ENCODE peak calls at places on chromosomes 11 and 22, in four cellular contexts. S is ovary, H is GM23248, Y is colonic mucosa. P is an unnamed sample.
A peak's percentile ranks its signal among the peaks of the same experiment; 100 is the strongest.

GRCh38 chr11:104254347-104254746 is 90.4 kb upstream of the PDGFD start:
- DNase-seq in Y (peak; percentile 29), H (peak; percentile 4), S (no peak), P (no peak)

GRCh38 chr22:27405672-27406388 is 395.7 kb downstream of the MN1 start:
- DNase-seq in Y (peak; percentile 52), H (peak; percentile 74), S (peak; percentile 48), P (peak; percentile 45)

GRCh38 chr22:44523981-44524759 is 26.1 kb upstream of the RTL6 start:
- DNase-seq in Y (peak; percentile 30), S (peak; percentile 63), H (peak; percentile 97), P (no peak)

GRCh38 chr22:36922097-36922608 is 8.7 kb downstream of the CSF2RB start:
- DNase-seq in S (no peak), H (peak; percentile 5), Y (no peak), P (no peak)

GRCh38 chr11:34570584-34570983 is 50.3 kb upstream of the EHF start:
- DNase-seq in H (no peak), Y (no peak), S (no peak), P (no peak)

GRCh38 chr22:49072996-49073645 is 754.6 kb downstream of the BRD1 start:
- DNase-seq in H (no peak), S (no peak), Y (no peak), P (no peak)

GRCh38 chr11:77127674-77127968 is 425 bp upstream of the MYO7A start:
- DNase-seq in Y (no peak), S (no peak), H (no peak), P (peak; percentile 8)

GRCh38 chr11:65891180-65892136 is 985 bp downstream of the CCDC85B start:
- DNase-seq in H (peak; percentile 64), S (no peak), Y (no peak), P (no peak)

GRCh38 chr11:8947230-8947943 is 4.6 kb upstream of the ASCL3 start:
- DNase-seq in H (no peak), Y (no peak), S (no peak), P (no peak)

GRCh38 chr11:110249066-110249465 is 47.3 kb downstream of the RDX start:
- DNase-seq in Y (no peak), S (no peak), H (peak; percentile 9), P (no peak)

GRCh38 chr11:112348480-112349029 is 87.9 kb upstream of the PLET1 start:
- DNase-seq in H (no peak), S (no peak), Y (no peak), P (no peak)

GRCh38 chr22:38866399-38867123 is 5.5 kb downstream of the CBX6 start:
- DNase-seq in Y (no peak), H (no peak), S (no peak), P (no peak)

GRCh38 chr11:130217133-130217631 is 57.6 kb downstream of the ST14 start:
- DNase-seq in Y (no peak), H (no peak), S (no peak), P (no peak)

GRCh38 chr11:121461843-121462242 is 9.1 kb upstream of the SORL1-AS1 start:
- DNase-seq in Y (no peak), H (no peak), S (no peak), P (no peak)
- H3K27ac ChIP-seq in Y (no peak overlapping the region), H (no peak overlapping the region), S (no peak overlapping the region), P (no peak overlapping the region)

GRCh38 chr22:21582801-21583740 is 15.6 kb downstream of the UBE2L3 start:
- DNase-seq in H (no peak), Y (no peak), S (no peak), P (peak; percentile 34)
- H3K9me3 ChIP-seq in H (no peaks in the 10 kb centered on the region), Y (no peaks in the 10 kb centered on the region), S (no peaks in the 10 kb centered on the region), P (no peaks in the 10 kb centered on the region)

GRCh38 chr11:13314676-13315394 is 37.2 kb downstream of the BMAL1 start:
- DNase-seq in Y (no peak), S (no peak), H (peak; percentile 15), P (no peak)
- H3K4me1 ChIP-seq in Y (no peaks in the 10 kb centered on the region), S (peaks cover 33% of the 10 kb centered on the region), H (peaks cover 52% of the 10 kb centered on the region), P (peaks cover 58% of the 10 kb centered on the region)

DNA sequence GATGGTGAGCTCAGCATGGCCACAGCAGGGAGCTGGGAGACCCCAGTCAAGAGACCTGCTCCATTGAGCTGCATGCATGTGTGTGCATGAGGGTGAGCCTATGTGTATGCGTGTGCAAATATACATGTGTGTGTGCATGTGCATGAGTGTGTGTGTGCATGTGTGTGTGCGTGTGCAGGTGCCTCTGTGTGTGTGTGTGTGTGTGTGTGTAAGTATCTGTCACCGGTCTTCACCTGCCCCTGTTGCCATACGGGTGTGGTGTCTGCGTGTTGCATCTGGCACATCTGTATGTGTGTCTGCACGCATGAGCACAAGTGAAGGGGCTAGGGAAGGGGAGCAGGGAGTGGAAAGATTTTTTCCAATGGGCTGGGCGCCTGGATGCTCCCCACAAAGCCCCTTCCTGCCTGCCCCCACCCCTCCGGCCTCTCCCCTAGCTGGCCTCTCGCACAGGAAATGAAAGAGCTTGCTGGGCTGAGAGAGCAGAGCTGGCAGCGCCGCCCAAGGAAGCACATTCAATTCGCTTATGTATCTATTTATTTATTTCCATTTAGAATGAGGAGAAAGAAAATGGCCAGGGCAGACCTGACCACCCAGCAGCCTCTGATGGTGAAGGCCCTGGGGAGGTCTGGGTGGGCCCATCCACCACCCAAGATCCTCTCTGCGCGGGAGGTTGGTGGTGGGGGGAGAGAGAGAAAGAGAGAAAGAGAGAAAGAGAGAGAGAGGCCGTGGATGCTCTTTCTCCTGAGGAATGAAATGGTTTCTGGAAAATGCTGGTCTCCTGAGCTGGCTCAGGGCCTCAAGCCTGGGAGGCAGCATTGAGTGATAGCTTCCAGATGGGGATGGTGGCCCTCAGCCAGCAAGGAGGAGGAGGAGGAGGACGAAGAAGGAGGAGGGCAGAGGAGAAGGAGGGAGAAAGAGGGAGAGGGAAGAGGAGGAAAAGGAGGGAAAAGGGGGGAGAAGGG is 4.3 kb downstream of the TSPAN32 start:
- DNase-seq in S (peak; percentile 97), Y (peak; percentile 71), H (peak; percentile 73), P (no peak)
- H3K27ac ChIP-seq in S (peak overlapping the region; percentile 79), Y (peak overlapping the region; percentile 50), H (peak overlapping the region; percentile 74), P (peak overlapping the region; percentile 73)

DNA sequence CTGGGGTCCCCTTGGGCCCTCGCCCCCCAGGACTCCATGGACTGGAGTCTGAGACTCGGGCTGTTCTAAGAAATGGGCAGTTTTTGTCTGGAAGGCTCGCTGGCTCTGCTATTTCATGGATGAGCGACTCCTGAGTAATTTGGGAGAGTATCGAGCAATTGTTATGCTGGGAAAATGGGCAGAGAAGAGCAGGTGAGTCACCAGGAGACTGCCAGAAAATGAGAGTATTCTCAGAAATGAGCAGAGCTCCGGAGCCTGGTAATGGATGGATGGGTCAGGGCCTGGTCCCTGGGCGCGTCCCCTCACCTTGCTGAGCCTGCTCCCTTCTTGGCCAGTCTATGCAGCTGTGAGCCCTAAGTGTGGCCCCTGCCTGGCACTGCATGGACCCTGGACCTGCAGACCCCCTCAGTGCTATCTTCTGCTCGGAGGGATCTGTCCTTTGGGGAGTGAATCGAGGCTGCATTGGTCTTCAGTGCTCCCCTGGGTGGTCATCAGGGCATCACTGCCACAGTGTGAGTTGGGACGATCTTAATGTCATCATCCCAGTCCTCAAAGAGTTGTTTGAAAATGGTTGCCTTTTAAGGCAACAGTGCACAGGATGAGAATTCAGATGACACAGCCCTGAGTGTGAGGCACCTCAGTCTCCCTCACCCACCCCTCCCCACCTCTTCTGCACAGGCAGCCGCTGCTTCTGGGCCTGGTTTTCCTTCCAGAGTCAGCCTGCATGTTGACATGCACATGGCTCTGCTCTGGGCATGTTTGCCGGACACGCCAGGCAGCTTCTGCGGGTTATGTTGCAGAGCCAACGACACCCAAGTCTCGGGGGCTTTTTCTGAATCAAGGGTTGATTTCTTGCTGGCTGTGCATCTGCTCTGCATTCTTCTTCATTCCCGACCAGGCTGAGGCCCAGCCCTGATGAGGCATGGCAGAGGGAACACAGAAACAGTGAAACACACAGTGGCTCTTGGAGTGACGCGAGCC is 519.0 kb downstream of the TBC1D22A start:
- DNase-seq in H (peak; percentile 60), S (no peak), Y (no peak), P (peak; percentile 74)
- H3K9me3 ChIP-seq in H (no peaks in the 10 kb centered on the region), S (no peaks in the 10 kb centered on the region), Y (no peaks in the 10 kb centered on the region), P (no peaks in the 10 kb centered on the region)

DNA sequence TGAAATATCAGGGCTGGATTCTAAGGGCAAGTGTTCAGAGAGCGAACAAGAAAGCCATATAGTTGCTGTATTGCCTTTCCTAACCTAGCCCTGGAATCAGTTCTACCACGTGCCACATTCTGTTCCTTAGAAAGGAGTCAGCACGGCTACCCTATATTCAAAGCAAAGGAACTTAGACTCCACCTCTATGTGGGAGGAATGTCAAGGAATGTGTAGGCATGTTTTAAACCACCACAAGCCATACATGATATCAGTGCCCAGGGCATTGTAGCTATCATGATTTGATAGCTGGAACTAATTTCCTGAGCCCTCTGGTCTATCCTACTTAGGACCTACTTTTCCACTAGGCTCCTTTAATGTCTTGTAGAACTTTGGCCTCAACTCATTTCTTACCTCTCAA is 2.5 kb upstream of the EIF4ENIF1 start:
- DNase-seq in H (no peak), Y (no peak), S (no peak), P (no peak)
- H3K4me1 ChIP-seq in H (peaks cover 17% of the 10 kb centered on the region), Y (no peaks in the 10 kb centered on the region), S (peaks cover 4% of the 10 kb centered on the region), P (peaks cover 37% of the 10 kb centered on the region)

DNA sequence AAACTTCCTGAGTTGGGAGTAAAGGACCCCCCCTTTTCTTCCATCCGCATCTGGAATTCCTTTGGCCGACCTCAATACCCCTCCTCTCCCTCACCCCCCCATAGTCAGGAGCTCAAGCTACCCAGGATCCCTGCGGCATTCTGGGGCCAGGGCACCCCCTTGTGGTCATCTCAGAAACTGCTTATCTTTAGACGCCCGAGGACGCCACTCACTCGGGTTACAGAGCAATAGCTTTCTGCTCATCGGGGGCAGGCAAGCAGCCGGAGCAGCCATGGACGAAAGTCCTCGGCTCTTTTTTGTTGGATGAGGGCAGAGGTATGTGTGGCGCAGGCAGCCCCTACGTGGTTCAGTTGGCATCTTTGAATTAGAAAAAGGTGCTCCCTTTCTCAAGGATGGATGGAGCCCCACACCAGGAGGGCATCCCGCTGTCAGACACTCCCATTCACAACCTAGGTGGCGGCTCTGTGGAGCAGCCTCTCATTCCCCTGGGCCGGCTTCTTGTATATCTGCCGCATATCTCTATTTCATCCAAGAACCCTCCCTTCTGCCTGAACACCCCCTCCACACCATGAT is 2.3 kb downstream of the C1QTNF5 start:
- DNase-seq in H (peak; percentile 81), S (peak; percentile 66), Y (peak; percentile 82), P (peak; percentile 58)
- H3K27ac ChIP-seq in H (peak overlapping the region; percentile 30), S (no peak overlapping the region), Y (peak overlapping the region; percentile 28), P (no peak overlapping the region)

P was measured in thyroid gland.